ENCODE peak calls at places on chromosomes 13 and 19, in five cellular contexts. Z, I, P, N and B are unnamed samples.

GRCh38 chr13:98923641-98924397 is 54.0 kb downstream of the DOCK9 start:
- DNase-seq in P (no peak), N (no peak), Z (no peak), I (no peak), B (no peak)

GRCh38 chr19:51016798-51017683 is 2.5 kb downstream of the KLK10 start:
- DNase-seq in Z (no peak), N (peak; percentile 44), I (peak; percentile 39), P (peak; percentile 66), B (peak; percentile 14)

GRCh38 chr13:36680918-36681317 is 7.1 kb downstream of the SERTM1 start:
- DNase-seq in Z (no peak), I (no peak), P (no peak), N (no peak), B (no peak)

GRCh38 chr13:110131424-110131823 is 175.5 kb downstream of the COL4A1 start:
- DNase-seq in P (no peak), N (no peak), I (no peak), Z (no peak), B (no peak)

GRCh38 chr19:22882797-22883196 is 50.7 kb downstream of the ZNF723 start:
- DNase-seq in I (no peak), N (no peak), P (no peak), Z (no peak), B (no peak)

GRCh38 chr13:51912091-51912490 is 50.3 kb downstream of the CCDC70 start:
- DNase-seq in I (peak; percentile 41), P (no peak), N (no peak), Z (no peak), B (no peak)

GRCh38 chr13:112684444-112684843 is 5.4 kb upstream of the ATP11A start:
- DNase-seq in P (no peak), Z (no peak), N (no peak), I (no peak), B (no peak)

GRCh38 chr19:53868091-53868891 is 608 bp downstream of the MYADM start:
- DNase-seq in Z (peak; percentile 59), P (peak; percentile 45), I (no peak), N (peak; percentile 61), B (no peak)

GRCh38 chr19:1154731-1155351 is 19.2 kb downstream of the SBNO2 start:
- DNase-seq in I (no peak), Z (no peak), N (peak; percentile 65), P (no peak), B (no peak)

GRCh38 chr13:79604752-79605151 is 123.8 kb downstream of the NDFIP2 start:
- DNase-seq in P (no peak), I (no peak), N (no peak), Z (no peak), B (no peak)

GRCh38 chr13:39531646-39532045 is 71.3 kb downstream of the LHFPL6 start:
- DNase-seq in N (no peak), Z (no peak), I (no peak), P (no peak), B (no peak)

GRCh38 chr19:45693168-45693788 is 812 bp downstream of the QPCTL start:
- DNase-seq in N (peak; percentile 75), I (peak; percentile 27), P (peak; percentile 78), Z (peak; percentile 61), B (peak; percentile 66)

GRCh38 chr13:38366954-38367645 is 17.4 kb downstream of the UFM1 start:
- DNase-seq in N (no peak), Z (no peak), P (no peak), I (no peak), B (no peak)

GRCh38 chr19:18428173-18428836 is 9.1 kb downstream of the SSBP4 start:
- DNase-seq in P (no peak), N (no peak), Z (no peak), I (no peak), B (no peak)

GRCh38 chr19:50046649-50047503 is 21.1 kb downstream of the ZNF473 start:
- DNase-seq in Z (peak; percentile 42), I (peak; percentile 40), P (peak; percentile 70), N (no peak), B (peak; percentile 21)

GRCh38 chr19:3494051-3494450 is 6.4 kb downstream of the DOHH start:
- DNase-seq in N (no peak), P (no peak), I (peak; percentile 57), Z (peak; percentile 28), B (no peak)

GRCh38 chr13:79937311-79938243 is 403.3 kb downstream of the SPRY2 start:
- DNase-seq in N (no peak), P (no peak), I (no peak), Z (no peak), B (no peak)

GRCh38 chr19:2841858-2842574 is 741 bp downstream of the ZNF555 start:
- DNase-seq in N (no peak), Z (no peak), I (no peak), P (no peak), B (no peak)

GRCh38 chr13:34638897-34639296 is 303.2 kb upstream of the NBEA start:
- DNase-seq in Z (no peak), N (no peak), P (no peak), I (no peak), B (no peak)

GRCh38 chr19:44748426-44749254 is at the start of gene BCL3:
- DNase-seq in P (peak; percentile 72), I (no peak), Z (peak; percentile 65), N (peak; percentile 81), B (peak; percentile 66)

GRCh38 chr19:31448221-31448657 is 99.0 kb upstream of the TSHZ3 start:
- DNase-seq in I (no peak), Z (no peak), P (no peak), N (peak; percentile 18), B (no peak)

GRCh38 chr19:2308114-2308556 is at the start of gene LINGO3:
- DNase-seq in Z (no peak), P (no peak), N (no peak), I (no peak), B (no peak)

GRCh38 chr19:48963371-48964204 is 1.5 kb upstream of the FTL start:
- DNase-seq in N (peak; percentile 82), Z (peak; percentile 32), P (peak; percentile 50), I (peak; percentile 44), B (peak; percentile 58)

GRCh38 chr19:4911314-4911713 is 2.0 kb downstream of the UHRF1 start:
- DNase-seq in N (no peak), I (no peak), P (no peak), Z (no peak), B (no peak)

GRCh38 chr13:50244355-50244912 is 229.2 kb downstream of the KCNRG start:
- DNase-seq in N (no peak), I (no peak), Z (no peak), P (no peak), B (no peak)

GRCh38 chr13:85812282-85812681 is 13.1 kb upstream of the SLITRK6 start:
- DNase-seq in N (no peak), I (no peak), Z (no peak), P (no peak), B (no peak)